ENCODE peak calls at places on chromosomes 16 and 17, in eight cellular contexts. Z is germinal center; M is suprapubic skin; U is cardiac muscle cell; V is body of pancreas; L is activated CD4-positive, alpha-beta T cell treated with anti-CD3 and anti-CD28 coated beads, Interleukin-2, amount 50 U/mL, for 24 hours; G is PC-3; X is heart right ventricle. C is an unnamed sample.
A peak's percentile ranks its signal among the peaks of the same experiment; 100 is the strongest.

GRCh38 chr17:35744830-35745229 is 8.2 kb downstream of the GAS2L2 start:
- DNase-seq in G (no peak), V (no peak), M (no peak), X (no peak), U (no peak), L (no peak), Z (no peak), C (no peak)

GRCh38 chr16:54720259-54720658 is 210.4 kb upstream of the IRX5 start:
- DNase-seq in X (no peak), G (no peak), U (no peak), V (no peak), M (no peak), L (no peak), Z (no peak), C (no peak)

GRCh38 chr17:83200231-83200699 is 120.9 kb downstream of the METRNL start:
- DNase-seq in Z (no peak), M (peak; percentile 92), V (peak; percentile 61), U (no peak), X (peak; percentile 59), G (peak; percentile 52), L (no peak), C (peak; percentile 52)

GRCh38 chr17:979211-979538 is 401 bp downstream of the NXN start:
- DNase-seq in G (no peak), V (no peak), U (no peak), X (no peak), Z (no peak), L (no peak), M (no peak), C (no peak)

GRCh38 chr16:69613283-69614154 is 47.8 kb downstream of the NFAT5 start:
- DNase-seq in X (no peak), M (no peak), U (no peak), Z (no peak), G (peak; percentile 67), L (no peak), V (peak; percentile 21), C (no peak)

GRCh38 chr17:49227436-49228261 is 2.9 kb downstream of the PHOSPHO1 start:
- DNase-seq in M (peak; percentile 91), U (peak; percentile 81), Z (peak; percentile 79), G (peak; percentile 88), V (peak; percentile 77), L (peak; percentile 58), X (peak; percentile 77), C (peak; percentile 54)

GRCh38 chr17:69558796-69559195 is 144.3 kb downstream of the MAP2K6 start:
- DNase-seq in X (no peak), Z (no peak), M (no peak), G (peak; percentile 80), V (no peak), U (no peak), L (no peak), C (no peak)

GRCh38 chr17:27415090-27415795 is 41.0 kb upstream of the KSR1 start:
- DNase-seq in X (no peak), M (peak; percentile 40), L (no peak), Z (no peak), U (no peak), V (no peak), G (no peak), C (no peak)

GRCh38 chr17:37607637-37608368 is 1.4 kb downstream of the SYNRG start:
- DNase-seq in Z (peak; percentile 46), X (no peak), U (no peak), V (no peak), G (no peak), L (no peak), M (no peak), C (no peak)